ENCODE peak calls at places on chromosomes 12 and 14, in four cellular contexts. One of them, this sample, is unnamed. For H3K27me3, the result is how much of the 10 kb centered on the place peaks cover.

GRCh38 chr12:100797786-100798580 is 3.4 kb downstream of the ANO4 start:
- DNase-seq in K562: no peak
- DNase-seq in HCT116: no peak
- DNase-seq in SK-N-SH: no peak
- DNase-seq in this sample: no peak

GRCh38 chr12:116140559-116140958 is 136.9 kb downstream of the MED13L start:
- DNase-seq in K562: no peak
- DNase-seq in HCT116: no peak
- DNase-seq in SK-N-SH: no peak
- DNase-seq in this sample: no peak

GRCh38 chr12:63822352-63822751 is 22.1 kb upstream of the SRGAP1 start:
- DNase-seq in K562: no peak
- DNase-seq in HCT116: no peak
- DNase-seq in SK-N-SH: no peak
- DNase-seq in this sample: no peak

GRCh38 chr12:92571844-92572543 is 130.8 kb upstream of the PLEKHG7 start:
- DNase-seq in K562: no peak
- DNase-seq in HCT116: no peak
- DNase-seq in SK-N-SH: no peak
- DNase-seq in this sample: no peak

GRCh38 chr14:68814376-68815287 is 21.8 kb upstream of the ZFP36L1 start:
- DNase-seq in K562: no peak
- DNase-seq in HCT116: no peak
- DNase-seq in SK-N-SH: peak
- DNase-seq in this sample: peak

GRCh38 chr14:32202468-32202865 is 602 bp downstream of the RNU6-8 start:
- DNase-seq in K562: no peak
- DNase-seq in HCT116: no peak
- DNase-seq in SK-N-SH: peak
- DNase-seq in this sample: peak

GRCh38 chr12:15404485-15404884 is 82.2 kb downstream of the PTPRO start:
- DNase-seq in K562: no peak
- DNase-seq in HCT116: no peak
- DNase-seq in SK-N-SH: no peak
- DNase-seq in this sample: no peak

GRCh38 chr12:71392521-71393145 is 47.0 kb upstream of the LGR5 start:
- DNase-seq in K562: peak
- DNase-seq in HCT116: peak
- DNase-seq in SK-N-SH: peak
- DNase-seq in this sample: peak

GRCh38 chr12:124679047-124679446 is 111.6 kb upstream of the NCOR2 start:
- DNase-seq in K562: no peak
- DNase-seq in HCT116: no peak
- DNase-seq in SK-N-SH: no peak
- DNase-seq in this sample: no peak

GRCh38 chr14:23801766-23802165 is 151.8 kb upstream of the DHRS4 start:
- DNase-seq in K562: no peak
- DNase-seq in HCT116: no peak
- DNase-seq in SK-N-SH: no peak
- DNase-seq in this sample: no peak

GRCh38 chr12:12774791-12775190 is 10.7 kb upstream of the APOLD1 start:
- DNase-seq in K562: no peak
- DNase-seq in HCT116: no peak
- DNase-seq in SK-N-SH: no peak
- DNase-seq in this sample: no peak

GRCh38 chr14:100336618-100337530 is 13.7 kb downstream of the SLC25A47 start:
- DNase-seq in K562: no peak
- DNase-seq in HCT116: no peak
- DNase-seq in SK-N-SH: no peak
- DNase-seq in this sample: no peak

GRCh38 chr14:103708750-103709187 is 6.5 kb downstream of the XRCC3 start:
- DNase-seq in K562: no peak
- DNase-seq in HCT116: no peak
- DNase-seq in SK-N-SH: no peak
- DNase-seq in this sample: no peak

GRCh38 chr12:111937429-111937828 is 75.5 kb downstream of the TMEM116 start:
- DNase-seq in K562: no peak
- DNase-seq in HCT116: no peak
- DNase-seq in SK-N-SH: no peak
- DNase-seq in this sample: no peak

GRCh38 chr12:119659289-119659897 is 8.5 kb upstream of the PRKAB1 start:
- DNase-seq in K562: peak
- DNase-seq in HCT116: no peak
- DNase-seq in SK-N-SH: peak
- DNase-seq in this sample: peak

GRCh38 chr12:92987362-92987761 is 58.3 kb upstream of the EEA1 start:
- DNase-seq in K562: peak
- DNase-seq in HCT116: peak
- DNase-seq in SK-N-SH: peak
- DNase-seq in this sample: peak

DNA sequence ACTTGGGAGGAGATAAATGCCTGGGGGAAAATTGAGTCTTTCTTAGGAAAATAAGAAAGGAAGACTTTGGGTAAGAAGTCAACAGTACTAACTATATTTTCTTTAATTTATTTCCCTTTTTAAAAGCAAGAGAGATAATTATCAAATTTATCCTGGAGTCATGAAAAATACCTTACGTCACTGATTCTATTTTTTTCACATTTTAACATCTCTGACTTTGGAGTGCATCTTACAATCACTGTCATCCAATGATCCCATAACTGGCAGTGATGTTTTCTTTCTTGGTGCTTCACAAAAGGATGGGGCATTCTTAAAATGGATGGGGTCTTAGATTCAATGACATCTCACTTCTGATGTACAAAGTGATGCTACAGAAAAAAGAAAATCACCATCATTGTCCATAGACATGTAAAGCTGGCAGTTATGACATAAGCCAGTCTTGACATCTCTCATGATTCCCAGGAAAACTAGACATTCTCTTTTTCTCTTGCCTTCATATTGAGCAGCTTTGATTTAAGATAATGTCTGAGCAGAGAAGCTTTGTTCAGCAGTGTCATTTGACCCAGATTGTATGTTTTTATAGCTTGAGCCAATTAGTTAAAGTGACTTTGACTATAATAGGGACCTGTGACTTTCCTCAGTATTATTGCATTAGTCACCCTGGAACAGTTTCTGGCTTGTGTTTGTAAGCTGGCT is 236.2 kb downstream of the EGLN3 start:
- DNase-seq in K562: no peak
- DNase-seq in HCT116: no peak
- DNase-seq in SK-N-SH: peak
- DNase-seq in this sample: no peak
- TF ChIP-seq ELF1 in K562: no peak
- TF ChIP-seq ELF1 in HCT116: no peak
- TF ChIP-seq ELF1 in SK-N-SH: no peak
- TF ChIP-seq ELF1 in this sample: no peak

GRCh38 chr12:49094104-49094948 is at the start of gene DHH:
- DNase-seq in K562: peak
- DNase-seq in HCT116: no peak
- DNase-seq in SK-N-SH: peak
- DNase-seq in this sample: no peak

GRCh38 chr12:49093746-49094103 is 876 bp downstream of the DHH start:
- DNase-seq in K562: no peak
- DNase-seq in HCT116: no peak
- DNase-seq in SK-N-SH: peak
- DNase-seq in this sample: no peak

GRCh38 chr12:49097381-49097780 is 2.8 kb upstream of the DHH start:
- DNase-seq in K562: no peak
- DNase-seq in HCT116: no peak
- DNase-seq in SK-N-SH: no peak
- DNase-seq in this sample: no peak

GRCh38 chr12:49092816-49093406 is 1.7 kb downstream of the DHH start:
- DNase-seq in K562: no peak
- DNase-seq in HCT116: no peak
- DNase-seq in SK-N-SH: no peak
- DNase-seq in this sample: no peak

DNA sequence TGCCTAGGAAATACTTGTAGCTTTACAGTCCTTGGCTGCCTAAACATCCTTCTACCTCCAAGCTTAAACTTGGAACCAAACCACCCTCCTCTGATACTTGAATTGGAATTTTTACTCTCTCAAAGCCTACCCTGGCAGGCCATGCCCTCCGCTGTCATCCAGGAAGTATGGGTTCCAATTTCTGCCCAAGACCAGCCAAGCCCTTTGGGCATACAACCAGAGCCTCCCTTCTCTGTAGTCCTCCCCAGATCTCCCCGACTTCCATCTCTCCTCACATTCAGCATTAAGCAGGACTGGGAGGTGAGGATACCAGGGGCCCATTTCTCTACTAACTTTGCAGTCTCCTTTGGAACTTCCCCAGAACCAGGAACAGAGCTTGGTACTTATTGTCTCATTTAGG is 365 bp upstream of the DHH start:
- DNase-seq in K562: no peak
- DNase-seq in HCT116: no peak
- DNase-seq in SK-N-SH: no peak
- DNase-seq in this sample: no peak
- H3K27me3 ChIP-seq in K562: under half
- H3K27me3 ChIP-seq in HCT116: under half
- H3K27me3 ChIP-seq in SK-N-SH: under half
- H3K27me3 ChIP-seq in this sample: under half

DNA sequence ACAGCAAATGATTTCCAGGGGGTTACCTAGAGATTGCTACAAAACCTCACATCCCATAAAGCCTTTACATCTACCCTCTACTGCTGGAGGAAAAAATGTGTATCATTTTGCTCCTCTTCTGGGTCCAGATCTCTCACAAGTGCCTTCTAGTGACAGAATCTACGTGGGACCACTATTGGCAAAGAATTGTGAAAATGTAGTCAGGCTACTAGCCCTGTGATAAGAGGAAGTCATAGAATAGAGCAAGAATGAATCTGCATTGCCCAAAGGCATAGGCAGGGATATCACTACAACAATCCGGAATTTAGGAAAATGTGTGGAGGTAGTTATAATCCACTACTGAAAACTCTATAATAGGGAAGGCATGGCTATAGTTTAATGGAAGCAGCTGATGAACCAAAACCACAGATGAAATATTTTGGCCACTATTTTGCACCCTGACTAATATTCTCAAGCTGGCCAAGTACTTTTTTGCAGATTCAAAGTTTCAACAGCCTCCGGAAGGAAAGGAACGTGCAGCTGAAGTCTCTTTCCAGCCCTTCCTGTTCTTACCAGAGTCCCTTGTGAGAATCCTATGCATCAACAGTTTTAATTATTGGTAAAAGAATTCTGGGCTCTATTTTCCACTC is 176.8 kb downstream of the PHLDA1 start:
- DNase-seq in K562: no peak
- DNase-seq in HCT116: no peak
- DNase-seq in SK-N-SH: no peak
- DNase-seq in this sample: no peak
- TF ChIP-seq ELF1 in K562: no peak
- TF ChIP-seq ELF1 in HCT116: no peak
- TF ChIP-seq ELF1 in SK-N-SH: no peak
- TF ChIP-seq ELF1 in this sample: no peak

DNA sequence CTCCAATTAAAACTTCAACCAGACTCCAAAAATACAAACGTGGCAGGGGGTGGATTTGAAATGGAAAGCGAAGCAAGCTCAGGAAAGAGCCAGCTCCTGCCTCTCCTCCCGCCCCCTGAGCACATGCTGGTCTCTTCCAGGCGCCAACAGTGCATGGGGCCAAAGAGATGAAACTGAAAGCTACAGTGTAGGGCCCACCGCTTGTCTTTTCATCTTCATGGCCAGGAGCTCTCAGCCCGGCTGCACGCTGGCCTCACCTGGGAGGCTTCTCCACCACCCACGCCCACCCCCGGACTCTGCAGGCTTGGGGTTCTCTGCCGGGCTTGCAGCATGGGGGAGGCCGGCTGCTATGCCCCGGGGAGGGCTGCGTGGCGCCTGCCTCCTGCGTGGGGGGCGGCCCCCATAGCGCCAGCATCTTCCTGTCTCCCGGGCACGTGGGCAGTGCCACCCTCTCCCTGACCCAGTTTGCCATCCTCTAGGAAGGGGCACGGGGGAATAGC is 2.0 kb downstream of the RIMBP2 start:
- DNase-seq in K562: no peak
- DNase-seq in HCT116: no peak
- DNase-seq in SK-N-SH: peak
- DNase-seq in this sample: no peak
- H3K27me3 ChIP-seq in K562: under half
- H3K27me3 ChIP-seq in HCT116: under half
- H3K27me3 ChIP-seq in SK-N-SH: under half
- H3K27me3 ChIP-seq in this sample: under half

This sample was measured in HepG2.